ENCODE peak calls at places on chromosomes 16 and 17, in nine cellular contexts. L is neural progenitor cell, B is cardiac fibroblast, Z is fibroblast of lung, N is LNCaP clone FGC, P is foreskin fibroblast, H is astrocyte, Y is AG04450, S is HFFc6. E is an unnamed sample.

GRCh38 chr17:48835971-48836370 is 5.1 kb downstream of the CALCOCO2 start:
- DNase-seq in L (no peak), B (no peak), Z (no peak), N (peak), P (no peak), H (no peak), Y (no peak), S (no peak), E (no peak)

GRCh38 chr17:39929657-39930407 is 2.3 kb downstream of the LRRC3C start:
- DNase-seq in L (no peak), B (peak), Z (peak), N (no peak), P (peak), H (peak), Y (no peak), S (peak), E (no peak)

GRCh38 chr17:49699967-49700575 is 7.7 kb downstream of the SLC35B1 start:
- DNase-seq in L (no peak), B (no peak), Z (no peak), N (no peak), P (no peak), H (no peak), Y (no peak), S (no peak), E (no peak)

GRCh38 chr16:57815987-57816745 is 13.9 kb upstream of the KIFC3 start:
- DNase-seq in L (peak), B (peak), Z (peak), N (peak), P (peak), H (peak), Y (peak), S (peak), E (no peak)

GRCh38 chr16:53545433-53545832 is 42.4 kb upstream of the AKTIP start:
- DNase-seq in L (no peak), B (no peak), Z (no peak), N (no peak), P (no peak), H (peak), Y (no peak), S (no peak), E (peak)

GRCh38 chr16:6643083-6643686 is 689.5 kb upstream of the RBFOX1 start:
- DNase-seq in L (peak), B (peak), Z (peak), N (peak), P (peak), H (peak), Y (peak), S (peak), E (peak)

GRCh38 chr16:64094992-64095579 is 1026.8 kb downstream of the CDH11 start:
- DNase-seq in L (no peak), B (peak), Z (peak), N (no peak), P (peak), H (peak), Y (no peak), S (no peak), E (no peak)

GRCh38 chr17:50219939-50220465 is 18.6 kb upstream of the COL1A1 start:
- DNase-seq in L (peak), B (peak), Z (peak), N (no peak), P (peak), H (peak), Y (no peak), S (no peak), E (no peak)

GRCh38 chr16:85237817-85238216 is 125.5 kb upstream of the CIBAR2 start:
- DNase-seq in L (no peak), B (no peak), Z (no peak), N (no peak), P (no peak), H (no peak), Y (no peak), S (no peak), E (no peak)

GRCh38 chr16:8262299-8262698 is 328.0 kb downstream of the TMEM114 start:
- DNase-seq in L (no peak), B (no peak), Z (no peak), N (no peak), P (no peak), H (no peak), Y (no peak), S (no peak), E (no peak)

GRCh38 chr16:25413962-25414361 is 156.3 kb upstream of the ZKSCAN2 start:
- DNase-seq in L (no peak), B (peak), Z (no peak), N (peak), P (peak), H (peak), Y (no peak), S (peak), E (no peak)

GRCh38 chr17:57629470-57629869 is 115.6 kb downstream of the CCDC182 start:
- DNase-seq in L (no peak), B (no peak), Z (no peak), N (no peak), P (peak), H (no peak), Y (no peak), S (peak), E (no peak)

GRCh38 chr16:69859105-69859969 is 91.8 kb upstream of the CLEC18A start:
- DNase-seq in L (peak), B (no peak), Z (no peak), N (no peak), P (peak), H (no peak), Y (no peak), S (no peak), E (peak)

GRCh38 chr16:84571506-84571905 is 46.4 kb downstream of the COTL1 start:
- DNase-seq in L (no peak), B (no peak), Z (no peak), N (no peak), P (no peak), H (no peak), Y (no peak), S (no peak), E (no peak)

GRCh38 chr17:17289701-17290100 is 8.7 kb upstream of the COPS3 start:
- DNase-seq in L (no peak), B (no peak), Z (no peak), N (no peak), P (no peak), H (no peak), Y (no peak), S (no peak), E (no peak)

GRCh38 chr17:39591958-39592954 is 15.5 kb downstream of the NEUROD2 start:
- DNase-seq in L (peak), B (peak), Z (peak), N (peak), P (peak), H (peak), Y (no peak), S (no peak), E (peak)

GRCh38 chr17:41107941-41108445 is 2.8 kb downstream of the KRTAP4-9 start:
- DNase-seq in L (no peak), B (no peak), Z (no peak), N (no peak), P (no peak), H (peak), Y (no peak), S (peak), E (no peak)

GRCh38 chr17:4711671-4712111 is 1.3 kb downstream of the ARRB2 start:
- DNase-seq in L (no peak), B (no peak), Z (no peak), N (no peak), P (peak), H (no peak), Y (no peak), S (no peak), E (no peak)

GRCh38 chr17:49545811-49546545 is 29.7 kb upstream of the NXPH3 start:
- DNase-seq in L (no peak), B (no peak), Z (no peak), N (no peak), P (no peak), H (no peak), Y (no peak), S (no peak), E (no peak)

GRCh38 chr16:27449434-27450188 is 47.6 kb downstream of the IL21R start:
- DNase-seq in L (no peak), B (no peak), Z (no peak), N (no peak), P (no peak), H (no peak), Y (no peak), S (no peak), E (no peak)

GRCh38 chr17:21174186-21174585 is 39.8 kb downstream of the TMEM11 start:
- DNase-seq in L (no peak), B (no peak), Z (no peak), N (no peak), P (peak), H (no peak), Y (no peak), S (no peak), E (no peak)

GRCh38 chr16:35525979-35526590 is 2066.7 kb downstream of the TP53TG3F start:
- DNase-seq in L (no peak), B (no peak), Z (no peak), N (no peak), P (no peak), H (no peak), Y (no peak), S (no peak), E (no peak)

GRCh38 chr17:12457493-12457892 is 208.2 kb upstream of the MYOCD start:
- DNase-seq in L (no peak), B (no peak), Z (no peak), N (no peak), P (peak), H (peak), Y (no peak), S (peak), E (no peak)

GRCh38 chr17:77741109-77741508 is 217.4 kb upstream of the TNRC6C start:
- DNase-seq in L (no peak), B (no peak), Z (no peak), N (no peak), P (peak), H (no peak), Y (no peak), S (no peak), E (no peak)

GRCh38 chr16:12646490-12647274 is 157.0 kb downstream of the CPPED1 start:
- DNase-seq in L (no peak), B (no peak), Z (no peak), N (no peak), P (peak), H (peak), Y (no peak), S (peak), E (no peak)

GRCh38 chr17:16001498-16001897 is 1.9 kb downstream of the TTC19 start:
- DNase-seq in L (no peak), B (peak), Z (no peak), N (no peak), P (peak), H (no peak), Y (no peak), S (no peak), E (no peak)

GRCh38 chr17:2175294-2175628 is 120.4 kb downstream of the HIC1 start:
- DNase-seq in L (no peak), B (no peak), Z (no peak), N (no peak), P (peak), H (no peak), Y (no peak), S (no peak), E (no peak)

GRCh38 chr16:77157773-77158172 is 33.2 kb upstream of the MON1B start:
- DNase-seq in L (no peak), B (peak), Z (no peak), N (no peak), P (no peak), H (no peak), Y (no peak), S (no peak), E (no peak)

GRCh38 chr17:82222816-82223215 is 6.0 kb upstream of the SLC16A3 start:
- DNase-seq in L (no peak), B (peak), Z (peak), N (no peak), P (no peak), H (no peak), Y (no peak), S (no peak), E (no peak)

GRCh38 chr17:39114744-39115534 is 36.5 kb downstream of the PLXDC1 start:
- DNase-seq in L (no peak), B (peak), Z (peak), N (no peak), P (peak), H (peak), Y (no peak), S (peak), E (no peak)

GRCh38 chr17:80327518-80327917 is 66.9 kb downstream of the RNF213 start:
- DNase-seq in L (no peak), B (no peak), Z (no peak), N (no peak), P (no peak), H (no peak), Y (no peak), S (no peak), E (no peak)

GRCh38 chr16:30637952-30638351 is 12.8 kb upstream of the PRR14 start:
- DNase-seq in L (peak), B (peak), Z (peak), N (peak), P (peak), H (no peak), Y (no peak), S (peak), E (no peak)

DNA sequence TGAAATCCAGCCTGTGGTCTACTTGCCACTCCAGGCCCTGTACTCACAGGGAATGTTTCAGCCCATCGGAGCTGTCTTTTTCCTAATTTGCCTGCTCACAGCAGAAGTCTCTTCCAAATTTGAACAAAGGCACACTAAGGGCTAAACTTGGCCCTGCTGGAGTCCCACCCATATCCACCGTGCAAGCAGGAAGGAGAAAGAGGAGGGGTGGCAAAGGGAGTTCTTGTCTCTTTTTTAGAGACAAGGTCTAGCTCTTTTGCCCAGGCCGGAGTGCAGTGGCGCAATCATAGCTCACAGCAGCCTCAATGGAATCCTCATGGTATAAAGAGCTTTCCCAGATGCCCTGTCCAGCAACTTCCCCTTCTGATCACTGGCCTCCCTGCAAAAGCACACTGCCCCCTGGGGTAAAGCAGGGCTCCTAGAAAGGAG is 2.7 kb upstream of the PRM1 start:
- DNase-seq in L (peak), B (peak), Z (no peak), N (no peak), P (peak), H (no peak), Y (no peak), S (no peak), E (no peak)
- TF ChIP-seq CTCF in L (no peak), B (no peak), Z (peak), N (no peak), P (peak), H (no peak), Y (peak), S (no peak), E (no peak)

GRCh38 chr16:56199164-56199563 is 7.9 kb downstream of the GNAO1 start:
- DNase-seq in L (no peak), B (no peak), Z (no peak), N (no peak), P (no peak), H (no peak), Y (no peak), S (no peak), E (no peak)

GRCh38 chr16:56198755-56199114 is 7.4 kb downstream of the GNAO1 start:
- DNase-seq in L (no peak), B (no peak), Z (no peak), N (no peak), P (no peak), H (no peak), Y (no peak), S (no peak), E (no peak)

GRCh38 chr16:56196381-56196780 is 5.1 kb downstream of the GNAO1 start:
- DNase-seq in L (no peak), B (no peak), Z (no peak), N (no peak), P (no peak), H (no peak), Y (no peak), S (no peak), E (no peak)

GRCh38 chr16:56197227-56197992 is 6.1 kb downstream of the GNAO1 start:
- DNase-seq in L (no peak), B (no peak), Z (no peak), N (no peak), P (no peak), H (no peak), Y (no peak), S (no peak), E (no peak)

DNA sequence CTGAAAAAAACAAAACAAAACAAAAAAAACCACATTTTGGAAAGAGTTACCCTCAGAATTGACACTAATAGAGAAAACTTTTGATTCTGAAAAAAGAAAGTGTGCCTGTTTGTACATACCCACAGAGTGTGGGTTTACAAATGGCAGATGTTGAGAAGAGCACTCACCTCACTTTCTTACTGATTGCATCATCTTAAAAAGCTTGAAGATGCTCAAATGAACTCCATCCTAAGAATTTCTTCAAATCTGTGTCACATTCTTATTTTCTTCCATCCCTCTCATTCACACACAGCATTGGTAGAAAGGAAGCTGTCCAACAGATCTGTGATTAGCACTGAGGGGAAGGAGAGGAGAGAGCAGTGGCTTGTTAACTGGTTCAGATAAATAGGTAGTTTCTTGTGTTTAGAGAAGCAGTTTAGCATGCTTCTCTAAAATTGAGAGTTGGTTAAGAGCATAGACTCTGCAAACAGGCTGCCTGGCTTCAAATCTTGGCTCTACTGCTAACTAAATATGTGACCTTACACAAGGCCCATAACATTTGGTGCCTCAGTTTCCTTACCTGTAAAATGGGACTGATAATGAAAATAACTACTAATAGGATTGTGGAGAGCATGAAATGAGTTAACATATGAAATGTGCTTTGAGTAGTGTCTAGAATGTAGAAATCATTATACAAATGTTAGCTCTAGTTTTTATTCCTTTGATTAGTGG is 6.9 kb downstream of the GNAO1 start:
- DNase-seq in L (no peak), B (no peak), Z (no peak), N (no peak), P (no peak), H (no peak), Y (no peak), S (no peak), E (no peak)
- TF ChIP-seq CTCF in L (no peak), B (no peak), Z (no peak), N (no peak), P (no peak), H (no peak), Y (no peak), S (no peak), E (no peak)

GRCh38 chr16:9840761-9841665 is 341.2 kb downstream of the GRIN2A start:
- DNase-seq in L (no peak), B (no peak), Z (no peak), N (no peak), P (no peak), H (peak), Y (no peak), S (no peak), E (no peak)
- TF ChIP-seq CTCF in L (no peak), B (no peak), Z (no peak), N (no peak), P (no peak), H (no peak), Y (no peak), S (no peak), E (no peak)

GRCh38 chr16:2152695-2153506 is 2.7 kb upstream of the TRAF7 start:
- DNase-seq in L (peak), B (peak), Z (no peak), N (no peak), P (peak), H (no peak), Y (no peak), S (no peak), E (no peak)
- TF ChIP-seq CTCF in L (no peak), B (no peak), Z (no peak), N (peak), P (no peak), H (no peak), Y (no peak), S (no peak), E (no peak)

GRCh38 chr16:89972244-89973234 is 24.0 kb downstream of the DEF8 start:
- DNase-seq in L (peak), B (peak), Z (peak), N (no peak), P (peak), H (peak), Y (peak), S (peak), E (peak)
- TF ChIP-seq CTCF in L (peak), B (no peak), Z (no peak), N (no peak), P (no peak), H (no peak), Y (no peak), S (no peak), E (no peak)

GRCh38 chr17:8574687-8575086 is 55.8 kb downstream of the MYH10 start:
- DNase-seq in L (no peak), B (peak), Z (peak), N (no peak), P (no peak), H (no peak), Y (no peak), S (no peak), E (no peak)
- TF ChIP-seq CTCF in L (peak), B (peak), Z (peak), N (peak), P (peak), H (no peak), Y (peak), S (peak), E (peak)

GRCh38 chr17:30556374-30557332 is 79.4 kb downstream of the GOSR1 start:
- DNase-seq in L (no peak), B (no peak), Z (no peak), N (no peak), P (no peak), H (no peak), Y (no peak), S (no peak), E (no peak)

GRCh38 chr17:30555942-30556341 is 78.7 kb downstream of the GOSR1 start:
- DNase-seq in L (no peak), B (no peak), Z (no peak), N (no peak), P (no peak), H (no peak), Y (no peak), S (no peak), E (no peak)

GRCh38 chr17:30551666-30552339 is 74.6 kb downstream of the GOSR1 start:
- DNase-seq in L (no peak), B (no peak), Z (no peak), N (no peak), P (no peak), H (no peak), Y (no peak), S (no peak), E (no peak)

GRCh38 chr17:30552994-30553565 is 75.9 kb downstream of the GOSR1 start:
- DNase-seq in L (no peak), B (no peak), Z (no peak), N (no peak), P (no peak), H (no peak), Y (no peak), S (no peak), E (no peak)

DNA sequence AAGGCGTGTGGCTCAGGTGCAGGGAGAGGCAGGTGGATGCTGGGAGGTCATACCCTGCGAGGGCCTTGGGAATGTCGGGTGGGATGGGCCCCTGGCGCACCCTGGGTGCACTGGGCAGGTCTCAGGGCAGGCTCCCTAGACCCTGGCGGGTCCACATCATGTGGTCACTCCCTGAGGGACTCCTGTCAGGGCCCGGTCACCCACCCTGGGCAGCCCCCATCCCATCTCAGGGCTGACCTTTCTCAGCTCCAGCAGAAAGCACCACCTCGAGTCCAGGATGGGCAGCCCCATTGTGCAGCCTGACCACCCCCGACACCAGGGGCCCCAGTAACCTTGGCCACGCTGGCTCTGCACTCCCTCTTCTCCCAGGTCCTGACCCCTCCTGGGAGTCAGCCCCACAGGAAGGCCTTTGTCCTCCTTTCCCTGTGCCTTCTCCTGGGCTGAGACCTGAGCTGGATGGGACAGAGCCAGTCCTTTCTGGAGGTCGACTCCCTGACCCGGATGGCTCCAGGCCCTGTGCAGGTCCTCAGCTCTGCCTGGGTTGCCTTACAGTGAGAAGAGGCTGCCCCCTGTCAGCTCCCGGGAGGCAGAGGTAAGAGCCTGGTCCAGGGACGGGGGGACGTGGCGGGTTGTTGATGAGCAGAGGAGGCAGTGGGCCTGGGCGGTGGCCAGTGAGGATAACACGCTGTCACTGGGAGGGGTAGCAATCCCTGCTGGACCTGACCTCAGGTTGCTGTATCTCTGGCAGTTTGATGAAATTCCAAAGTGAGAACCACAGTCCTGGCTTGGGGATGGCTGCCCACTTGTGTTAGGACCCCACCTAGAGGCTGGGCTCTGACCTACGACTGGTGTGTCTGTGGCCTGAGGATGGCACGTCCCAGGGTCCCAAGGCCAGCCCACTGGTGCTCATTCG is 77.9 kb downstream of the GOSR1 start:
- DNase-seq in L (peak), B (peak), Z (no peak), N (no peak), P (peak), H (no peak), Y (no peak), S (peak), E (peak)
- TF ChIP-seq CTCF in L (peak), B (peak), Z (peak), N (peak), P (no peak), H (no peak), Y (peak), S (peak), E (no peak)

GRCh38 chr17:37162800-37163199 is 213.0 kb upstream of the C17orf78 start:
- DNase-seq in L (no peak), B (no peak), Z (no peak), N (no peak), P (no peak), H (no peak), Y (no peak), S (no peak), E (no peak)
- TF ChIP-seq CTCF in L (no peak), B (no peak), Z (no peak), N (no peak), P (no peak), H (no peak), Y (no peak), S (no peak), E (no peak)

E was measured in endothelial cell.